ENCODE peak calls at places on chromosomes 6 and 20, in nine cellular contexts. One of them, this sample, is unnamed.

GRCh38 chr20:25551413-25552210 is 33.7 kb downstream of the NINL start:
- DNase-seq in EH: no peak
- DNase-seq in substantia nigra: no peak
- DNase-seq in suprapubic skin: no peak
- DNase-seq in NCI-H446: no peak
- DNase-seq in fibroblast of mammary gland: peak; percentile 31
- DNase-seq in NCI-H748 treated with DMSO at 0.1 percent for 48 hours: no peak
- DNase-seq in NCI-H1105 treated with DMSO at 0.1 percent for 48 hours: no peak
- DNase-seq in C1 segment of cervical spinal cord: no peak
- DNase-seq in this sample: no peak

GRCh38 chr6:130385059-130385695 is 19.4 kb downstream of the TMEM200A start:
- DNase-seq in suprapubic skin: no peak
- DNase-seq in C1 segment of cervical spinal cord: no peak
- DNase-seq in EH: peak; percentile 69
- DNase-seq in NCI-H446: no peak
- DNase-seq in NCI-H748 treated with DMSO at 0.1 percent for 48 hours: no peak
- DNase-seq in fibroblast of mammary gland: peak; percentile 72
- DNase-seq in NCI-H1105 treated with DMSO at 0.1 percent for 48 hours: peak; percentile 18
- DNase-seq in substantia nigra: no peak
- DNase-seq in this sample: no peak

GRCh38 chr20:9068232-9068781 is 580 bp upstream of the PLCB4 start:
- DNase-seq in C1 segment of cervical spinal cord: no peak
- DNase-seq in NCI-H446: peak; percentile 48
- DNase-seq in NCI-H748 treated with DMSO at 0.1 percent for 48 hours: peak; percentile 49
- DNase-seq in substantia nigra: peak; percentile 4
- DNase-seq in suprapubic skin: no peak
- DNase-seq in EH: peak; percentile 66
- DNase-seq in NCI-H1105 treated with DMSO at 0.1 percent for 48 hours: peak; percentile 70
- DNase-seq in fibroblast of mammary gland: no peak
- DNase-seq in this sample: no peak

GRCh38 chr6:160081398-160081797 is 40.2 kb upstream of the SLC22A1 start:
- DNase-seq in NCI-H748 treated with DMSO at 0.1 percent for 48 hours: no peak
- DNase-seq in fibroblast of mammary gland: no peak
- DNase-seq in suprapubic skin: no peak
- DNase-seq in C1 segment of cervical spinal cord: no peak
- DNase-seq in substantia nigra: no peak
- DNase-seq in NCI-H446: no peak
- DNase-seq in NCI-H1105 treated with DMSO at 0.1 percent for 48 hours: no peak
- DNase-seq in EH: no peak
- DNase-seq in this sample: no peak

GRCh38 chr20:44692932-44693476 is 22.2 kb upstream of the CCN5 start:
- DNase-seq in NCI-H1105 treated with DMSO at 0.1 percent for 48 hours: no peak
- DNase-seq in substantia nigra: no peak
- DNase-seq in EH: peak; percentile 99
- DNase-seq in C1 segment of cervical spinal cord: no peak
- DNase-seq in NCI-H748 treated with DMSO at 0.1 percent for 48 hours: no peak
- DNase-seq in fibroblast of mammary gland: peak; percentile 98
- DNase-seq in suprapubic skin: peak; percentile 89
- DNase-seq in NCI-H446: no peak
- DNase-seq in this sample: no peak

GRCh38 chr6:131061041-131061770 is 1.8 kb downstream of the EPB41L2 start:
- DNase-seq in substantia nigra: no peak
- DNase-seq in suprapubic skin: no peak
- DNase-seq in NCI-H748 treated with DMSO at 0.1 percent for 48 hours: no peak
- DNase-seq in fibroblast of mammary gland: peak; percentile 68
- DNase-seq in NCI-H1105 treated with DMSO at 0.1 percent for 48 hours: no peak
- DNase-seq in NCI-H446: no peak
- DNase-seq in EH: peak; percentile 46
- DNase-seq in C1 segment of cervical spinal cord: no peak
- DNase-seq in this sample: no peak

GRCh38 chr20:49579874-49580817 is 12.2 kb upstream of the PTGIS start:
- DNase-seq in NCI-H748 treated with DMSO at 0.1 percent for 48 hours: no peak
- DNase-seq in fibroblast of mammary gland: no peak
- DNase-seq in NCI-H446: no peak
- DNase-seq in NCI-H1105 treated with DMSO at 0.1 percent for 48 hours: no peak
- DNase-seq in substantia nigra: no peak
- DNase-seq in EH: peak; percentile 94
- DNase-seq in C1 segment of cervical spinal cord: no peak
- DNase-seq in suprapubic skin: no peak
- DNase-seq in this sample: no peak

GRCh38 chr20:37941332-37941731 is 38.4 kb downstream of the VSTM2L start:
- DNase-seq in NCI-H446: no peak
- DNase-seq in EH: no peak
- DNase-seq in NCI-H1105 treated with DMSO at 0.1 percent for 48 hours: no peak
- DNase-seq in C1 segment of cervical spinal cord: no peak
- DNase-seq in NCI-H748 treated with DMSO at 0.1 percent for 48 hours: no peak
- DNase-seq in substantia nigra: no peak
- DNase-seq in suprapubic skin: peak; percentile 63
- DNase-seq in fibroblast of mammary gland: no peak
- DNase-seq in this sample: no peak

This sample was measured in anterior cingulate cortex.